ENCODE peak calls at places on chromosomes 13 and 19, in ten cellular contexts. O is psoas muscle, T is gastrocnemius medialis, A is colonic mucosa, F is RWPE1, Z is epithelial cell of proximal tubule, X is IMR-90, S is uterus, W is AG09309, R is retinal pigment epithelial cell. C is an unnamed sample.
A peak's percentile ranks its signal among the peaks of the same experiment; 100 is the strongest.

GRCh38 chr19:15779756-15780476 is 7.5 kb upstream of the OR10H5 start:
- DNase-seq in O (peak; percentile 80), T (no peak), A (peak; percentile 70), F (peak; percentile 20), Z (no peak), X (no peak), S (peak; percentile 83), W (no peak), R (no peak), C (no peak)

GRCh38 chr19:47371269-47371668 is 22.2 kb downstream of the DHX34 start:
- DNase-seq in O (no peak), T (no peak), A (no peak), F (no peak), Z (no peak), X (no peak), S (no peak), W (no peak), R (no peak), C (no peak)

GRCh38 chr19:39845621-39846175 is 481 bp downstream of the FBL start:
- DNase-seq in O (no peak), T (no peak), A (no peak), F (peak; percentile 54), Z (no peak), X (no peak), S (no peak), W (no peak), R (no peak), C (no peak)

GRCh38 chr13:22915442-22916082 is 265.2 kb upstream of the SGCG start:
- DNase-seq in O (no peak), T (no peak), A (peak; percentile 43), F (peak; percentile 23), Z (no peak), X (peak; percentile 17), S (peak; percentile 66), W (no peak), R (peak; percentile 44), C (no peak)

GRCh38 chr13:67168384-67168783 is 61.8 kb downstream of the PCDH9 start:
- DNase-seq in O (no peak), T (no peak), A (no peak), F (no peak), Z (no peak), X (no peak), S (no peak), W (no peak), R (no peak), C (no peak)

GRCh38 chr13:111271186-111271698 is 49.2 kb upstream of the TEX29 start:
- DNase-seq in O (no peak), T (no peak), A (no peak), F (no peak), Z (no peak), X (no peak), S (no peak), W (no peak), R (no peak), C (no peak)

GRCh38 chr13:23510544-23510916 is 59.7 kb upstream of the TNFRSF19 start:
- DNase-seq in O (no peak), T (no peak), A (no peak), F (no peak), Z (peak; percentile 16), X (no peak), S (no peak), W (peak; percentile 44), R (no peak), C (peak; percentile 39)

GRCh38 chr19:14181906-14182305 is 24.1 kb downstream of the ADGRL1 start:
- DNase-seq in O (no peak), T (no peak), A (no peak), F (no peak), Z (no peak), X (no peak), S (no peak), W (no peak), R (no peak), C (no peak)

GRCh38 chr19:6222884-6223283 is 56.9 kb downstream of the MLLT1 start:
- DNase-seq in O (peak; percentile 83), T (peak; percentile 39), A (no peak), F (peak; percentile 71), Z (no peak), X (no peak), S (no peak), W (no peak), R (no peak), C (no peak)

GRCh38 chr13:66665991-66666390 is 564.1 kb downstream of the PCDH9 start:
- DNase-seq in O (peak; percentile 47), T (peak; percentile 12), A (no peak), F (no peak), Z (peak; percentile 95), X (peak; percentile 88), S (no peak), W (peak; percentile 46), R (peak; percentile 85), C (peak; percentile 24)

GRCh38 chr19:50968709-50969412 is 530 bp downstream of the KLK6 start:
- DNase-seq in O (no peak), T (no peak), A (no peak), F (no peak), Z (no peak), X (no peak), S (no peak), W (no peak), R (no peak), C (no peak)

GRCh38 chr19:47641891-47642485 is 33.1 kb downstream of the BICRA start:
- DNase-seq in O (no peak), T (no peak), A (no peak), F (no peak), Z (no peak), X (no peak), S (no peak), W (no peak), R (no peak), C (no peak)

GRCh38 chr19:5395541-5395940 is 54.9 kb upstream of the PTPRS start:
- DNase-seq in O (no peak), T (no peak), A (no peak), F (no peak), Z (no peak), X (no peak), S (no peak), W (no peak), R (no peak), C (no peak)

GRCh38 chr13:39385154-39385553 is 217.8 kb downstream of the LHFPL6 start:
- DNase-seq in O (no peak), T (no peak), A (no peak), F (no peak), Z (no peak), X (no peak), S (no peak), W (no peak), R (no peak), C (no peak)

GRCh38 chr13:81498969-81499368 is 1158.0 kb upstream of the SPRY2 start:
- DNase-seq in O (no peak), T (no peak), A (no peak), F (no peak), Z (no peak), X (no peak), S (no peak), W (no peak), R (no peak), C (no peak)

GRCh38 chr19:9329999-9330398 is 6.0 kb downstream of the ZNF559 start:
- DNase-seq in O (no peak), T (no peak), A (no peak), F (no peak), Z (no peak), X (no peak), S (no peak), W (no peak), R (no peak), C (no peak)

GRCh38 chr19:23822735-23823134 is 64.0 kb upstream of the ZNF681 start:
- DNase-seq in O (no peak), T (no peak), A (no peak), F (peak; percentile 9), Z (no peak), X (no peak), S (no peak), W (no peak), R (no peak), C (no peak)

GRCh38 chr19:23823952-23824389 is 65.3 kb upstream of the ZNF681 start:
- DNase-seq in O (no peak), T (no peak), A (peak; percentile 33), F (no peak), Z (no peak), X (no peak), S (no peak), W (no peak), R (no peak), C (no peak)
- TF ChIP-seq CTCF in O (no peak), T (no peak), A (peak; percentile 15), F (no peak), Z (peak; percentile 21), X (no peak), S (no peak), W (no peak), R (peak; percentile 34), C (no peak)

GRCh38 chr19:42325896-42326771 is 699 bp downstream of the MEGF8 start:
- DNase-seq in O (peak; percentile 68), T (no peak), A (peak; percentile 29), F (peak; percentile 17), Z (no peak), X (no peak), S (no peak), W (no peak), R (no peak), C (no peak)

GRCh38 chr19:42323852-42324654 is 1.4 kb upstream of the MEGF8 start:
- DNase-seq in O (no peak), T (no peak), A (no peak), F (no peak), Z (no peak), X (no peak), S (no peak), W (no peak), R (no peak), C (no peak)

GRCh38 chr19:42324655-42325307 is 654 bp upstream of the MEGF8 start:
- DNase-seq in O (no peak), T (no peak), A (peak; percentile 29), F (no peak), Z (no peak), X (no peak), S (peak; percentile 33), W (no peak), R (no peak), C (no peak)

GRCh38 chr19:42326969-42327368 is 1.5 kb downstream of the MEGF8 start:
- DNase-seq in O (no peak), T (no peak), A (no peak), F (no peak), Z (no peak), X (no peak), S (no peak), W (no peak), R (no peak), C (no peak)

GRCh38 chr19:42325308-42325895 is at the start of gene MEGF8:
- DNase-seq in O (peak; percentile 99), T (peak; percentile 96), A (peak; percentile 99), F (peak; percentile 98), Z (peak; percentile 89), X (peak; percentile 99), S (peak; percentile 99), W (peak; percentile 94), R (peak; percentile 96), C (peak; percentile 95)
- TF ChIP-seq CTCF in O (no peak), T (no peak), A (peak; percentile 80), F (peak; percentile 86), Z (no peak), X (peak; percentile 96), S (peak; percentile 88), W (peak; percentile 96), R (peak; percentile 92), C (peak; percentile 94)

GRCh38 chr19:662962-663681 is at the start of gene RNF126:
- DNase-seq in O (peak; percentile 96), T (peak; percentile 83), A (peak; percentile 94), F (peak; percentile 81), Z (no peak), X (peak; percentile 88), S (peak; percentile 94), W (peak; percentile 51), R (peak; percentile 37), C (no peak)
- TF ChIP-seq CTCF in O (no peak), T (no peak), A (no peak), F (no peak), Z (no peak), X (no peak), S (peak; percentile 17), W (no peak), R (no peak), C (no peak)

GRCh38 chr13:57633141-57633949 is 1.8 kb downstream of the PCDH17 start:
- DNase-seq in O (peak; percentile 74), T (no peak), A (no peak), F (no peak), Z (no peak), X (no peak), S (peak; percentile 17), W (no peak), R (no peak), C (no peak)
- TF ChIP-seq CTCF in O (peak; percentile 44), T (no peak), A (no peak), F (no peak), Z (no peak), X (no peak), S (no peak), W (no peak), R (peak; percentile 75), C (peak; percentile 2)